ENCODE peak calls at places on chromosomes 5 and 9, in four cellular contexts. One of them, this sample, is unnamed.

GRCh38 chr9:33148367-33149019 is 18.6 kb downstream of the B4GALT1 start:
- DNase-seq in EL: no peak
- DNase-seq in ovary: no peak
- DNase-seq in HEK293T: no peak
- DNase-seq in this sample: no peak

GRCh38 chr9:19989213-19989612 is 200.4 kb upstream of the SLC24A2 start:
- DNase-seq in EL: no peak
- DNase-seq in ovary: no peak
- DNase-seq in HEK293T: no peak
- DNase-seq in this sample: no peak

GRCh38 chr9:89391585-89391984 is 73.3 kb downstream of the SECISBP2 start:
- DNase-seq in ovary: no peak
- DNase-seq in HEK293T: no peak
- DNase-seq in EL: no peak
- DNase-seq in this sample: no peak

GRCh38 chr5:71681282-71681681 is 37.8 kb upstream of the CARTPT start:
- DNase-seq in HEK293T: no peak
- DNase-seq in EL: no peak
- DNase-seq in ovary: no peak
- DNase-seq in this sample: no peak

GRCh38 chr5:14735944-14736343 is 71.4 kb downstream of the OTULIN start:
- DNase-seq in EL: no peak
- DNase-seq in HEK293T: no peak
- DNase-seq in ovary: no peak
- DNase-seq in this sample: no peak

GRCh38 chr5:38189031-38189632 is 69.2 kb upstream of the EGFLAM start:
- DNase-seq in EL: no peak
- DNase-seq in HEK293T: no peak
- DNase-seq in ovary: peak; percentile 43
- DNase-seq in this sample: no peak

GRCh38 chr5:54689411-54690251 is 172.1 kb downstream of the SNX18 start:
- DNase-seq in EL: no peak
- DNase-seq in ovary: no peak
- DNase-seq in HEK293T: no peak
- DNase-seq in this sample: no peak

GRCh38 chr9:71719585-71719984 is 48.7 kb downstream of the CEMIP2 start:
- DNase-seq in HEK293T: no peak
- DNase-seq in ovary: no peak
- DNase-seq in EL: no peak
- DNase-seq in this sample: no peak

GRCh38 chr5:81393783-81394718 is at the start of gene ACOT12:
- DNase-seq in HEK293T: no peak
- DNase-seq in ovary: peak; percentile 46
- DNase-seq in EL: peak; percentile 26
- DNase-seq in this sample: no peak

GRCh38 chr5:133899506-133899905 is 68.9 kb downstream of the C5orf15 start:
- DNase-seq in EL: no peak
- DNase-seq in HEK293T: no peak
- DNase-seq in ovary: no peak
- DNase-seq in this sample: no peak

GRCh38 chr9:32580631-32581300 is 7.8 kb upstream of the NDUFB6 start:
- DNase-seq in EL: no peak
- DNase-seq in HEK293T: no peak
- DNase-seq in ovary: no peak
- DNase-seq in this sample: no peak

GRCh38 chr5:61449756-61450155 is 117.7 kb downstream of the ZSWIM6 start:
- DNase-seq in ovary: no peak
- DNase-seq in EL: no peak
- DNase-seq in HEK293T: no peak
- DNase-seq in this sample: peak; percentile 43

GRCh38 chr5:67209141-67209771 is 12.7 kb upstream of the CD180 start:
- DNase-seq in ovary: peak; percentile 48
- DNase-seq in EL: peak; percentile 71
- DNase-seq in HEK293T: peak; percentile 79
- DNase-seq in this sample: peak; percentile 92

GRCh38 chr9:125810161-125810560 is 63.0 kb downstream of the PBX3 start:
- DNase-seq in EL: no peak
- DNase-seq in HEK293T: no peak
- DNase-seq in ovary: no peak
- DNase-seq in this sample: no peak

GRCh38 chr5:163682226-163682625 is 176.8 kb downstream of the MAT2B start:
- DNase-seq in ovary: no peak
- DNase-seq in EL: no peak
- DNase-seq in HEK293T: no peak
- DNase-seq in this sample: no peak

GRCh38 chr5:1663186-1663585 is 136.5 kb downstream of the MRPL36 start:
- DNase-seq in HEK293T: no peak
- DNase-seq in ovary: no peak
- DNase-seq in EL: no peak
- DNase-seq in this sample: no peak

GRCh38 chr5:95818181-95819147 is 4.1 kb downstream of the GLRX start:
- DNase-seq in ovary: no peak
- DNase-seq in HEK293T: no peak
- DNase-seq in EL: peak; percentile 23
- DNase-seq in this sample: no peak

GRCh38 chr9:106404137-106404536 is 458.8 kb upstream of the ZNF462 start:
- DNase-seq in ovary: no peak
- DNase-seq in EL: no peak
- DNase-seq in HEK293T: no peak
- DNase-seq in this sample: no peak

GRCh38 chr9:137027369-137028012 is 546 bp downstream of the ABCA2 start:
- DNase-seq in EL: peak; percentile 36
- DNase-seq in HEK293T: peak; percentile 33
- DNase-seq in ovary: no peak
- DNase-seq in this sample: peak; percentile 32

GRCh38 chr5:77431286-77431685 is 60.8 kb downstream of the WDR41 start:
- DNase-seq in ovary: no peak
- DNase-seq in HEK293T: no peak
- DNase-seq in EL: peak; percentile 49
- DNase-seq in this sample: no peak

GRCh38 chr5:17966636-17967402 is 332.6 kb downstream of the TAF11L14 start:
- DNase-seq in HEK293T: no peak
- DNase-seq in ovary: no peak
- DNase-seq in EL: no peak
- DNase-seq in this sample: no peak